ENCODE peak calls at places on chromosome 18, in eight cellular contexts. One of them, this sample, is unnamed. For H3K4me1 and H3K36me3, the result is how much of the 10 kb centered on the place peaks cover.

GRCh38 chr18:4510709-4511108 is 55.6 kb upstream of the DLGAP1 start:
- DNase-seq in prostate gland: no peak
- DNase-seq in GM23338: no peak
- DNase-seq in suprapubic skin: no peak
- DNase-seq in Panc1: no peak
- DNase-seq in sigmoid colon: no peak
- DNase-seq in breast epithelium: no peak
- DNase-seq in transverse colon: no peak
- DNase-seq in this sample: peak

GRCh38 chr18:56511996-56512395 is 126.4 kb downstream of the TXNL1 start:
- DNase-seq in transverse colon: no peak
- DNase-seq in GM23338: no peak
- DNase-seq in Panc1: no peak
- DNase-seq in suprapubic skin: no peak
- DNase-seq in sigmoid colon: no peak
- DNase-seq in prostate gland: no peak
- DNase-seq in breast epithelium: no peak
- DNase-seq in this sample: no peak

GRCh38 chr18:80175451-80176235 is 66.6 kb downstream of the ADNP2 start:
- DNase-seq in GM23338: no peak
- DNase-seq in transverse colon: peak
- DNase-seq in breast epithelium: no peak
- DNase-seq in suprapubic skin: no peak
- DNase-seq in Panc1: no peak
- DNase-seq in sigmoid colon: no peak
- DNase-seq in prostate gland: no peak
- DNase-seq in this sample: no peak

GRCh38 chr18:5998166-5998881 is 103.0 kb upstream of the TMEM200C start:
- DNase-seq in GM23338: no peak
- DNase-seq in suprapubic skin: no peak
- DNase-seq in transverse colon: no peak
- DNase-seq in breast epithelium: no peak
- DNase-seq in sigmoid colon: no peak
- DNase-seq in prostate gland: no peak
- DNase-seq in Panc1: no peak
- DNase-seq in this sample: peak

GRCh38 chr18:69400976-69401474 is 337 bp downstream of the DOK6 start:
- DNase-seq in suprapubic skin: no peak
- DNase-seq in prostate gland: no peak
- DNase-seq in sigmoid colon: peak
- DNase-seq in GM23338: peak
- DNase-seq in Panc1: no peak
- DNase-seq in breast epithelium: peak
- DNase-seq in transverse colon: peak
- DNase-seq in this sample: no peak

GRCh38 chr18:5052491-5052890 is 144.6 kb downstream of the AKAIN1 start:
- DNase-seq in GM23338: no peak
- DNase-seq in Panc1: no peak
- DNase-seq in sigmoid colon: no peak
- DNase-seq in suprapubic skin: no peak
- DNase-seq in transverse colon: no peak
- DNase-seq in breast epithelium: no peak
- DNase-seq in prostate gland: no peak
- DNase-seq in this sample: no peak

GRCh38 chr18:63130176-63130575 is 189.4 kb downstream of the BCL2 start:
- DNase-seq in transverse colon: no peak
- DNase-seq in Panc1: no peak
- DNase-seq in breast epithelium: no peak
- DNase-seq in GM23338: no peak
- DNase-seq in prostate gland: no peak
- DNase-seq in sigmoid colon: no peak
- DNase-seq in suprapubic skin: no peak
- DNase-seq in this sample: no peak

GRCh38 chr18:56565596-56566355 is 72.6 kb downstream of the TXNL1 start:
- DNase-seq in GM23338: no peak
- DNase-seq in transverse colon: no peak
- DNase-seq in suprapubic skin: no peak
- DNase-seq in sigmoid colon: no peak
- DNase-seq in prostate gland: no peak
- DNase-seq in Panc1: no peak
- DNase-seq in breast epithelium: no peak
- DNase-seq in this sample: no peak

GRCh38 chr18:6960656-6961055 is 156.9 kb downstream of the LAMA1 start:
- DNase-seq in sigmoid colon: no peak
- DNase-seq in Panc1: no peak
- DNase-seq in suprapubic skin: no peak
- DNase-seq in GM23338: no peak
- DNase-seq in transverse colon: no peak
- DNase-seq in prostate gland: no peak
- DNase-seq in breast epithelium: no peak
- DNase-seq in this sample: no peak

GRCh38 chr18:79208882-79209281 is 139.7 kb downstream of the ATP9B start:
- DNase-seq in GM23338: no peak
- DNase-seq in prostate gland: no peak
- DNase-seq in sigmoid colon: no peak
- DNase-seq in suprapubic skin: no peak
- DNase-seq in Panc1: no peak
- DNase-seq in breast epithelium: no peak
- DNase-seq in transverse colon: no peak
- DNase-seq in this sample: no peak

GRCh38 chr18:63317982-63318881 is 1.3 kb downstream of the BCL2 start:
- DNase-seq in transverse colon: peak
- DNase-seq in prostate gland: peak
- DNase-seq in GM23338: peak
- DNase-seq in sigmoid colon: peak
- DNase-seq in breast epithelium: peak
- DNase-seq in Panc1: peak
- DNase-seq in suprapubic skin: peak
- DNase-seq in this sample: no peak

GRCh38 chr18:38450876-38451275 is 885.3 kb upstream of the CELF4 start:
- DNase-seq in prostate gland: no peak
- DNase-seq in transverse colon: no peak
- DNase-seq in sigmoid colon: no peak
- DNase-seq in GM23338: no peak
- DNase-seq in breast epithelium: no peak
- DNase-seq in Panc1: no peak
- DNase-seq in suprapubic skin: no peak
- DNase-seq in this sample: no peak

GRCh38 chr18:31740180-31740579 is 20.5 kb downstream of the SLC25A52 start:
- DNase-seq in suprapubic skin: no peak
- DNase-seq in prostate gland: no peak
- DNase-seq in Panc1: no peak
- DNase-seq in transverse colon: no peak
- DNase-seq in breast epithelium: no peak
- DNase-seq in GM23338: peak
- DNase-seq in sigmoid colon: no peak
- DNase-seq in this sample: no peak
- TF ChIP-seq POLR2AphosphoS5 in suprapubic skin: no peak
- TF ChIP-seq POLR2AphosphoS5 in prostate gland: no peak
- TF ChIP-seq POLR2AphosphoS5 in Panc1: no peak
- TF ChIP-seq POLR2AphosphoS5 in transverse colon: no peak
- TF ChIP-seq POLR2AphosphoS5 in breast epithelium: no peak
- TF ChIP-seq POLR2AphosphoS5 in GM23338: no peak
- TF ChIP-seq POLR2AphosphoS5 in sigmoid colon: no peak
- TF ChIP-seq POLR2AphosphoS5 in this sample: no peak

DNA sequence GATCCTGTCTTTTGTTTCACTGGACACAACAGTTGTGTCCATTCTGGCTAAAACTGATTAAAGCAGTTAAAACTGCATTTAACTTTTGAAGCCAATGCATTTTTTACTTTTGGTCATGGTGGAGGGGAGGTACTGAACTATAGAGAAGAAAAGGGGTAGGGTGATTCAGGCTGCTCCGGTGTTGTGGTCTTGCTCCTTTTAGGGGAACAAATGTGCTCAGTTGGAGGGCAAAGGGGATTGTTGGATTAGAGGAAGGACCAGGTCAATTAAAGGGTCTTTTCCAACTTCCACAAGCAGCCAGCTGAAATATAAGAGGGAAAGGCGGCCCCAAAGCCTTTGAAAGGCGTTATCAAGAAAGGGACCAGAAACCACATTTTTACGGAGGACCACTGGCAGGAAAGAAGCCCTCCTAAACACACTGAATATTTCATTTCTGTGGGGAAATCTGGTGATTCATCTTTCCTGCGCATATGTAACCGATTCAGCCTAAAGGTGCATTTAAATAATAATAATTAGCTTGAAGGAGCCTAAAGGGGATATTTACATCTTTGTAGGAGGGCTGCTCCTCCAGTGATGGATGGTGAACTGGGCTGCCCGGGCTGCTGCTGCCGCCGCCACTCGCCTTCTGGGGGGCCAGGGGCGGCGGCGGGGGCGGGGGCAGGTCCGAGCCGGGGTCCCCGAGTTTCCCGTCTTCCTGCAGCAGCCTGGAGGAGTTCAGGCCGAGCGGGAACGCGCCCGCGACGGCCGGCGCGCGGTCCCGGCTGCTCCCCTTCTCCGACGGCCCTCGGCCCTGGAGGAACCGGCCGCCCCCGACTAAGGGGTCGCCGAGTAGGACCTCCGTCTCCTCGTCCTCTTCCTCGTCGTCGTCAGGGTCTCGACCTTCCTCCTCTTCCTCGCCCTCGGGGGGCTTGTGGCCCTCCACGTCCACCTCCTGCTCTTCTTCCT is 5.2 kb downstream of the SKOR2 start:
- DNase-seq in suprapubic skin: no peak
- DNase-seq in breast epithelium: no peak
- DNase-seq in sigmoid colon: no peak
- DNase-seq in Panc1: no peak
- DNase-seq in transverse colon: no peak
- DNase-seq in GM23338: peak
- DNase-seq in prostate gland: no peak
- DNase-seq in this sample: peak
- H3K4me1 ChIP-seq in suprapubic skin: under half
- H3K4me1 ChIP-seq in breast epithelium: under half
- H3K4me1 ChIP-seq in sigmoid colon: under half
- H3K4me1 ChIP-seq in Panc1: under half
- H3K4me1 ChIP-seq in transverse colon: under half
- H3K4me1 ChIP-seq in GM23338: half or more
- H3K4me1 ChIP-seq in prostate gland: under half
- H3K4me1 ChIP-seq in this sample: under half

GRCh38 chr18:55470826-55471225 is 117.2 kb downstream of the TCF4 start:
- DNase-seq in GM23338: no peak
- DNase-seq in Panc1: no peak
- DNase-seq in transverse colon: no peak
- DNase-seq in sigmoid colon: no peak
- DNase-seq in suprapubic skin: no peak
- DNase-seq in breast epithelium: no peak
- DNase-seq in prostate gland: no peak
- DNase-seq in this sample: no peak

GRCh38 chr18:55462652-55463051 is 125.3 kb downstream of the TCF4 start:
- DNase-seq in sigmoid colon: no peak
- DNase-seq in suprapubic skin: no peak
- DNase-seq in transverse colon: no peak
- DNase-seq in prostate gland: no peak
- DNase-seq in GM23338: no peak
- DNase-seq in Panc1: no peak
- DNase-seq in breast epithelium: no peak
- DNase-seq in this sample: no peak

GRCh38 chr18:55465313-55465712 is 122.7 kb downstream of the TCF4 start:
- DNase-seq in suprapubic skin: no peak
- DNase-seq in sigmoid colon: no peak
- DNase-seq in GM23338: peak
- DNase-seq in Panc1: no peak
- DNase-seq in prostate gland: no peak
- DNase-seq in breast epithelium: no peak
- DNase-seq in transverse colon: no peak
- DNase-seq in this sample: no peak

GRCh38 chr18:55464581-55464980 is 123.4 kb downstream of the TCF4 start:
- DNase-seq in suprapubic skin: no peak
- DNase-seq in Panc1: no peak
- DNase-seq in GM23338: no peak
- DNase-seq in sigmoid colon: no peak
- DNase-seq in prostate gland: no peak
- DNase-seq in breast epithelium: no peak
- DNase-seq in transverse colon: no peak
- DNase-seq in this sample: no peak

GRCh38 chr18:55466789-55467188 is 121.2 kb downstream of the TCF4 start:
- DNase-seq in GM23338: peak
- DNase-seq in Panc1: no peak
- DNase-seq in transverse colon: no peak
- DNase-seq in prostate gland: no peak
- DNase-seq in suprapubic skin: no peak
- DNase-seq in sigmoid colon: no peak
- DNase-seq in breast epithelium: no peak
- DNase-seq in this sample: no peak
- H3K36me3 ChIP-seq in GM23338: under half
- H3K36me3 ChIP-seq in Panc1: under half
- H3K36me3 ChIP-seq in transverse colon: under half
- H3K36me3 ChIP-seq in prostate gland: under half
- H3K36me3 ChIP-seq in suprapubic skin: under half
- H3K36me3 ChIP-seq in sigmoid colon: under half
- H3K36me3 ChIP-seq in breast epithelium: under half
- H3K36me3 ChIP-seq in this sample: under half

DNA sequence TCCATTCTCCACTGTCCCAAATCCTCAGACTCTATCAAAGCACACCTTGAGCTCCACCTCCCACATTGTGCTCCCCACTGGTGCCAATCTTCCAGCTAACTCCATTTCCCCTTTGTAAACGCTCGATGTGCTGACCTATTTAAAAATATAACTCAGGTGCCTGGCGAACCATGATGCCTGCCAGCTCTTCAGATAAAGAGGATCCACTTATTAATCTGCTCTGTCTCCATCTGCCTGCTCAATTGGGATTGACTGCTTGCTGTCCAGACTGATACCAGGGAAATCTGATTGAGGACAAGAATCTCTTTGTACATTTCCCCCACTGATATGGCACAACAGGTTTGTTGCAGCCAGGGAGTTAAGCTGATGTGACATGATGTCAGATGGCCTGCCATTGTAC is 2036.5 kb upstream of the CELF4 start:
- DNase-seq in GM23338: no peak
- DNase-seq in transverse colon: no peak
- DNase-seq in sigmoid colon: no peak
- DNase-seq in Panc1: no peak
- DNase-seq in suprapubic skin: no peak
- DNase-seq in prostate gland: no peak
- DNase-seq in breast epithelium: no peak
- DNase-seq in this sample: no peak
- TF ChIP-seq POLR2AphosphoS5 in GM23338: no peak
- TF ChIP-seq POLR2AphosphoS5 in transverse colon: no peak
- TF ChIP-seq POLR2AphosphoS5 in sigmoid colon: no peak
- TF ChIP-seq POLR2AphosphoS5 in Panc1: no peak
- TF ChIP-seq POLR2AphosphoS5 in suprapubic skin: no peak
- TF ChIP-seq POLR2AphosphoS5 in prostate gland: no peak
- TF ChIP-seq POLR2AphosphoS5 in breast epithelium: no peak
- TF ChIP-seq POLR2AphosphoS5 in this sample: no peak

DNA sequence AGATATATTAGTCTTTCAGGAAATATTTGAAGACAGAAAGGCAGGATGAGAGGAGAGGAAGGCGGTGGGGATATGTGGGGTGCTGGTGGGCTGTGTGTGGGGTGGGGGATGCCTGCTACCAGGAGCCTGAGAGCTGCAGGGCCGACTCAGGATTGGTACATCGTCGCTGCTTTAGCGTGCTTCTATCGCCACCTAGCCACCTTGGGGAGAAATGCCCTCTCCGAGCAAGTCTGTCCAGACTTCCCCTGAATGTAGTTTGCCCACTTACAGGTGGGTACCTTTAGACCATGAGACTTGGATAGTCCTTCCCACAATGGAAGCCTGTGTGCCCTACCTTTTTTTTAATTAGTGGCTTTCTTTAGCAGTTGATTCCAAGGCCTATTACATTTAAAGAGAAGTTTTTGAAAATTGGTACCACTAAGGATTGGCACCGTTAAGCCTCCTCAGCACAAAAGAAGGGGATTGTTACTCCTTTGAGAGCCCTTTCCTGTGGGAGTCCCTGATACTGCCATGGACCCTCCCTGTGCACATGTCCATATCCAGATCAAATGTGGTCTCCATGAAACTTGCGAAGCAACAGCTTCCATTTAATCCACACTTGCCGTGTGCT is 114.1 kb upstream of the NDUFV2 start:
- DNase-seq in breast epithelium: no peak
- DNase-seq in sigmoid colon: peak
- DNase-seq in transverse colon: peak
- DNase-seq in GM23338: peak
- DNase-seq in prostate gland: peak
- DNase-seq in Panc1: peak
- DNase-seq in suprapubic skin: no peak
- DNase-seq in this sample: no peak
- H3K4me1 ChIP-seq in breast epithelium: under half
- H3K4me1 ChIP-seq in sigmoid colon: under half
- H3K4me1 ChIP-seq in transverse colon: under half
- H3K4me1 ChIP-seq in GM23338: under half
- H3K4me1 ChIP-seq in prostate gland: under half
- H3K4me1 ChIP-seq in Panc1: under half
- H3K4me1 ChIP-seq in suprapubic skin: under half
- H3K4me1 ChIP-seq in this sample: under half

This sample was measured in vagina.